ENCODE peak calls at places on chromosomes 1 and 21, in four cellular contexts. Q is WTC11, W is A549, P is HepG2. V is an unnamed sample.

GRCh38 chr1:33273961-33274371 is 17.7 kb downstream of the ZNF362 start:
- DNase-seq in Q (no peak), P (no peak), W (no peak), V (no peak)

GRCh38 chr21:46049890-46050650 is 47.8 kb upstream of the COL6A2 start:
- DNase-seq in P (no peak), W (no peak), Q (no peak), V (no peak)

GRCh38 chr1:6440198-6441126 is 15.9 kb downstream of the ESPN start:
- DNase-seq in P (peak; percentile 48), Q (peak; percentile 87), W (no peak), V (peak; percentile 97)

GRCh38 chr1:78792756-78793155 is 143.1 kb downstream of the IFI44 start:
- DNase-seq in P (no peak), W (no peak), Q (no peak), V (no peak)

GRCh38 chr1:93692001-93692400 is 10.4 kb upstream of the BCAR3 start:
- DNase-seq in P (no peak), Q (no peak), W (no peak), V (no peak)

GRCh38 chr1:109617291-109617801 is 2.1 kb downstream of the GNAT2 start:
- DNase-seq in P (peak; percentile 82), W (no peak), Q (no peak), V (peak; percentile 37)

GRCh38 chr1:52996653-52997052 is 65.4 kb upstream of the PODN start:
- DNase-seq in Q (no peak), P (no peak), W (no peak), V (no peak)

GRCh38 chr1:167687919-167688519 is 33.8 kb upstream of the MPZL1 start:
- DNase-seq in P (peak; percentile 61), Q (peak; percentile 86), W (peak; percentile 78), V (peak; percentile 89)

GRCh38 chr1:78475888-78476610 is 14.7 kb upstream of the PTGFR start:
- DNase-seq in W (no peak), P (peak; percentile 23), Q (no peak), V (no peak)

GRCh38 chr21:16133248-16133647 is 403.5 kb downstream of the USP25 start:
- DNase-seq in P (no peak), W (no peak), Q (no peak), V (no peak)

GRCh38 chr21:16243396-16243795 is 513.6 kb downstream of the USP25 start:
- DNase-seq in P (no peak), Q (no peak), W (no peak), V (no peak)

GRCh38 chr1:52674497-52675384 is 23.4 kb downstream of the COA7 start:
- DNase-seq in P (no peak), Q (no peak), W (no peak), V (peak; percentile 83)

GRCh38 chr1:158153179-158153578 is 27.5 kb upstream of the CD1D start:
- DNase-seq in W (no peak), Q (no peak), P (no peak), V (no peak)

GRCh38 chr1:243883551-243883950 is 33.5 kb upstream of the AKT3 start:
- DNase-seq in Q (no peak), W (no peak), P (no peak), V (no peak)

GRCh38 chr1:165639821-165640623 is 9.0 kb downstream of the MGST3 start:
- DNase-seq in P (no peak), W (no peak), Q (no peak), V (no peak)

GRCh38 chr1:207748737-207749528 is 2.9 kb upstream of the CD46 start:
- DNase-seq in Q (no peak), P (peak; percentile 33), W (no peak), V (peak; percentile 70)

GRCh38 chr21:36126166-36126565 is 8.7 kb upstream of the CBR3 start:
- DNase-seq in P (no peak), Q (no peak), W (no peak), V (no peak)

GRCh38 chr1:75579046-75579445 is 31.9 kb downstream of the SLC44A5 start:
- DNase-seq in P (no peak), W (no peak), Q (no peak), V (no peak)

GRCh38 chr1:214209260-214209808 is 71.6 kb upstream of the SMYD2 start:
- DNase-seq in P (no peak), Q (no peak), W (no peak), V (no peak)

GRCh38 chr1:10979483-10979920 is 33.0 kb upstream of the TARDBP start:
- DNase-seq in W (no peak), Q (no peak), P (peak; percentile 85), V (no peak)

GRCh38 chr1:77975386-77975785 is 3.5 kb downstream of the FUBP1 start:
- DNase-seq in Q (no peak), P (no peak), W (no peak), V (no peak)

GRCh38 chr1:230558324-230558723 is 84.0 kb upstream of the COG2 start:
- DNase-seq in Q (no peak), W (no peak), P (no peak), V (no peak)

GRCh38 chr1:182588460-182589396 is at the start of gene RNASEL:
- DNase-seq in P (no peak), W (peak; percentile 74), Q (peak; percentile 70), V (peak; percentile 86)

GRCh38 chr21:35219719-35220118 is 170.6 kb upstream of the RUNX1 start:
- DNase-seq in P (no peak), W (no peak), Q (no peak), V (no peak)

GRCh38 chr1:150609726-150610125 is 19.7 kb downstream of the ENSA start:
- DNase-seq in W (no peak), P (no peak), Q (no peak), V (no peak)

GRCh38 chr21:44454747-44455523 is at the start of gene LRRC3:
- DNase-seq in Q (peak; percentile 96), W (peak; percentile 58), P (peak; percentile 82), V (peak; percentile 97)

GRCh38 chr21:43910460-43910859 is 45.4 kb downstream of the AGPAT3 start:
- DNase-seq in W (no peak), Q (no peak), P (no peak), V (no peak)

GRCh38 chr1:225426395-225427248 is 1.2 kb downstream of the LBR start:
- DNase-seq in P (no peak), Q (no peak), W (peak; percentile 26), V (no peak)

GRCh38 chr21:44834231-44834950 is 16.5 kb upstream of the SUMO3 start:
- DNase-seq in P (no peak), W (no peak), Q (no peak), V (no peak)

GRCh38 chr1:26320896-26321295 is 3.1 kb downstream of the CD52 start:
- DNase-seq in W (no peak), Q (no peak), P (no peak), V (no peak)

GRCh38 chr1:207335695-207336363 is 14.4 kb downstream of the CD55 start:
- DNase-seq in W (no peak), P (no peak), Q (no peak), V (no peak)

GRCh38 chr1:110206261-110206660 is 3.9 kb upstream of the KCNC4 start:
- DNase-seq in P (no peak), Q (no peak), W (no peak), V (no peak)

GRCh38 chr1:39507230-39507928 is 15.9 kb downstream of the BMP8A start:
- DNase-seq in W (no peak), P (peak; percentile 25), Q (peak; percentile 55), V (peak; percentile 46)

GRCh38 chr21:14321042-14321441 is 61.9 kb downstream of the HSPA13 start:
- DNase-seq in W (no peak), P (no peak), Q (no peak), V (no peak)

GRCh38 chr1:20185834-20186782 is at the start of the genes PLA2G2C and UBXN10:
- DNase-seq in W (no peak), Q (peak; percentile 81), P (peak; percentile 13), V (peak; percentile 96)
- TF ChIP-seq MAX in W (no peak), Q (peak; percentile 55), P (peak; percentile 44), V (peak; percentile 73)

DNA sequence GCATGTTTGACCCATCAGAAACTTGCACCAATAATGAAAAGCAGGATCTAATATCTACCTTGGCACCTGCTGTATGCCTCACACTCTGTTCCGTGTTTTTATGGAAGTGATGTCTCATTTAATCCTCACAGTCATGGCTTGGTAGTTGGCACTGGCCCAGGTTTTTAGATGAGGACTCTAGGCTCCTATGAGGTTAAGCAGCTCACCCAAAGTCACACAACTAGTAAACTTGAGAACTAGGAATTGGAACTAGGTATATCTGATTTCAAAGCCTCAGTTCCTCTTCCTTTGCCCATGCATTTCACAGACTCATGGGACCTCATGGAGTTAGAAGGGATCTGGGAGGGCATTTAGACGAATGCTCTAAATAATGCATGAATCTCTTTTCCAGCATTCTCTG is 21.3 kb upstream of the TARBP1 start:
- DNase-seq in W (no peak), Q (no peak), P (no peak), V (no peak)
- TF ChIP-seq HMGXB4 in W (no peak), Q (no peak), P (no peak), V (no peak)

GRCh38 chr1:227059076-227059475 is 119.0 kb downstream of the COQ8A start:
- DNase-seq in Q (no peak), W (no peak), P (no peak), V (no peak)

GRCh38 chr1:227062306-227062705 is 122.2 kb downstream of the COQ8A start:
- DNase-seq in P (no peak), Q (no peak), W (no peak), V (no peak)

DNA sequence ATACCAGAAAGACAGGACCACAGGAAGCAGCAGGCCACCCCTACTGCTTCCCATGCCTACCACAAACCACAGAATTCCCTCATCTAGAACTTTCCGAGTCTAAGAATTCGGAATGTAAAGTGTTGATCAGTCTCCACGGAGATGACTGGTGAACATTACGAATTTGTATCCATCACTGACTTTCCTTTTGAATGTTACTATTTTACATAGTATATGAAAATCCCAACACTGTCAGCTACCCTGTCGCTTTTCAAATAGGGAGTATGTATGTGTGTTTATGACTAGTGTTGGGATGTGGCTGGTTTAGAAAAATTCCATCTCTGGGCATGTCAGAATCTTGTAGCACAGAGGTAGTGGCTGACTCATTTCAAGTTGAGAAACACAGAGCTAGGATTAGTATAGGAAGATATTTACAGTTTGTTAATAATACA is 118.2 kb downstream of the COQ8A start:
- DNase-seq in W (no peak), P (no peak), Q (no peak), V (no peak)
- TF ChIP-seq MAX in W (no peak), P (no peak), Q (no peak), V (no peak)

DNA sequence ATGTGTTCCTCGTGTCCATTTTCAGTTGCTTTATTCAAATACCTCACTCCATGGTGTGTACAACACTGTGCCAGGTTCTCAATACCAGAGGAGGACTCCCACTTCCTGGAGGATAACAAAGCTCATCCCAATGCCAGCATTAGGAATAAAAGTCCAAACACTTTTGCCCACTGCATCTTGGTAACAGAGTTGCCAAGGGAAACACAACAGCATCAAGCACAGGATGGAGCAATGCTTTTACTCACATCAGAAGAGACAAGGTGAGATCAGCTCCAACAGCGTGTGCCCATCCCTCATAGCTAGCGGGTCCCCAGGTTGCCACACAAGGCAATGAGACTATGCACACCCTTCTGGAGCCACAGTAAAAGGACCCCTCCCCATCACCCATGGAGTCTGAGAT is 2.9 kb downstream of the KRTAP20-4 start:
- DNase-seq in Q (no peak), W (no peak), P (no peak), V (no peak)
- TF ChIP-seq HMGXB4 in Q (no peak), W (no peak), P (no peak), V (no peak)

GRCh38 chr1:178938281-178938958 is 67.5 kb upstream of the ANGPTL1 start:
- DNase-seq in W (no peak), P (no peak), Q (no peak), V (no peak)
- TF ChIP-seq MAX in W (no peak), P (no peak), Q (no peak), V (no peak)

V was measured in K562.